ENCODE peak calls at places on chromosomes 16 and 17, in seven cellular contexts. S is fibroblast of lung, U is MM.1S, T is H9, P is neural progenitor cell, O is IMR-90, Z is neuronal stem cell. V is an unnamed sample.

GRCh38 chr16:621526-622105 is 9.2 kb upstream of the WFIKKN1 start:
- DNase-seq in Z (no peak), O (no peak), S (no peak), T (no peak), P (no peak), U (no peak), V (no peak)

GRCh38 chr17:9959377-9959981 is 54.4 kb upstream of the RCVRN start:
- DNase-seq in T (peak), Z (peak), O (peak), S (peak), U (no peak), P (peak), V (peak)

GRCh38 chr16:87363771-87364476 is 19.7 kb downstream of the FBXO31 start:
- DNase-seq in P (no peak), T (no peak), S (peak), Z (no peak), U (no peak), O (peak), V (no peak)

GRCh38 chr17:44987194-44987882 is 19.2 kb upstream of the C1QL1 start:
- DNase-seq in S (no peak), T (peak), P (peak), O (no peak), U (no peak), Z (no peak), V (no peak)

GRCh38 chr17:28474035-28474640 is 694 bp downstream of the SLC13A2 start:
- DNase-seq in S (no peak), U (no peak), Z (no peak), T (peak), P (no peak), O (no peak), V (no peak)

GRCh38 chr16:87648236-87648635 is 45.9 kb downstream of the JPH3 start:
- DNase-seq in S (no peak), Z (no peak), T (no peak), O (no peak), P (no peak), U (no peak), V (no peak)

GRCh38 chr17:39716073-39716818 is 14.1 kb downstream of the MIEN1 start:
- DNase-seq in T (no peak), P (no peak), Z (no peak), O (no peak), U (no peak), S (no peak), V (peak)

GRCh38 chr17:71467719-71468118 is 653.1 kb upstream of the SOX9 start:
- DNase-seq in Z (no peak), S (no peak), O (no peak), P (no peak), U (no peak), T (no peak), V (no peak)

GRCh38 chr16:84832488-84833141 is 12.8 kb downstream of the CRISPLD2 start:
- DNase-seq in P (no peak), U (no peak), S (peak), T (no peak), Z (no peak), O (peak), V (peak)

GRCh38 chr16:85552980-85553435 is 60.1 kb upstream of the GSE1 start:
- DNase-seq in Z (no peak), P (peak), S (no peak), T (no peak), U (no peak), O (no peak), V (no peak)

GRCh38 chr17:19876524-19877161 is 8.9 kb upstream of the ULK2 start:
- DNase-seq in P (no peak), T (no peak), Z (no peak), O (no peak), U (no peak), S (no peak), V (peak)

GRCh38 chr17:27533874-27534815 is 77.9 kb downstream of the KSR1 start:
- DNase-seq in P (peak), S (peak), Z (no peak), O (peak), U (no peak), T (peak), V (no peak)

GRCh38 chr17:15233022-15233805 is 31.9 kb downstream of the PMP22 start:
- DNase-seq in U (no peak), T (peak), O (peak), Z (no peak), S (peak), P (peak), V (no peak)

GRCh38 chr16:58882292-58882691 is 148.2 kb upstream of the GOT2 start:
- DNase-seq in O (no peak), S (no peak), T (no peak), Z (no peak), P (no peak), U (no peak), V (no peak)

GRCh38 chr16:22325598-22326368 is 28.6 kb downstream of the POLR3E start:
- DNase-seq in S (no peak), P (no peak), U (no peak), T (no peak), Z (no peak), O (no peak), V (no peak)

GRCh38 chr16:87033541-87034300 is 283.5 kb downstream of the C16orf95 start:
- DNase-seq in P (no peak), U (no peak), O (peak), Z (no peak), S (no peak), T (no peak), V (no peak)

GRCh38 chr16:4113358-4114256 is 2.6 kb downstream of the ADCY9 start:
- DNase-seq in T (no peak), P (no peak), S (no peak), O (no peak), Z (no peak), U (no peak), V (no peak)

GRCh38 chr17:14098246-14098645 is 28.9 kb downstream of the COX10 start:
- DNase-seq in O (no peak), Z (no peak), T (no peak), P (no peak), U (no peak), S (no peak), V (no peak)

GRCh38 chr16:68233835-68234187 is 2.1 kb downstream of the ESRP2 start:
- DNase-seq in P (no peak), T (no peak), S (no peak), Z (no peak), O (no peak), U (no peak), V (no peak)

GRCh38 chr16:46845952-46846351 is 15.0 kb upstream of the C16orf87 start:
- DNase-seq in U (no peak), P (no peak), T (no peak), S (no peak), Z (no peak), O (no peak), V (no peak)

GRCh38 chr16:49867234-49867633 is 11.3 kb upstream of the ZNF423 start:
- DNase-seq in P (no peak), T (no peak), O (no peak), Z (no peak), S (no peak), U (no peak), V (no peak)

GRCh38 chr16:74307383-74307782 is 10.8 kb downstream of the PSMD7 start:
- DNase-seq in T (no peak), S (no peak), O (no peak), P (no peak), U (no peak), Z (no peak), V (no peak)

GRCh38 chr16:57800213-57801097 is 1.8 kb downstream of the KIFC3 start:
- DNase-seq in P (no peak), O (no peak), Z (no peak), S (no peak), T (no peak), U (no peak), V (no peak)

GRCh38 chr17:27379863-27380533 is 76.2 kb upstream of the KSR1 start:
- DNase-seq in Z (peak), P (peak), O (peak), S (peak), U (no peak), T (no peak), V (peak)

GRCh38 chr16:3654249-3654991 is at the start of gene DNASE1:
- DNase-seq in Z (peak), T (peak), P (peak), S (peak), U (peak), O (peak), V (peak)

GRCh38 chr17:81090361-81091133 is 55.6 kb downstream of the BAIAP2 start:
- DNase-seq in O (no peak), P (peak), Z (no peak), U (no peak), T (peak), S (peak), V (peak)

GRCh38 chr17:81092518-81093095 is 57.7 kb downstream of the BAIAP2 start:
- DNase-seq in Z (no peak), T (no peak), P (no peak), S (no peak), U (no peak), O (no peak), V (no peak)

GRCh38 chr17:81093576-81094223 is 58.7 kb downstream of the BAIAP2 start:
- DNase-seq in Z (no peak), P (peak), S (no peak), T (no peak), O (no peak), U (no peak), V (no peak)

GRCh38 chr17:81091774-81092517 is 57.0 kb downstream of the BAIAP2 start:
- DNase-seq in S (no peak), P (no peak), U (no peak), Z (no peak), O (no peak), T (no peak), V (no peak)

DNA sequence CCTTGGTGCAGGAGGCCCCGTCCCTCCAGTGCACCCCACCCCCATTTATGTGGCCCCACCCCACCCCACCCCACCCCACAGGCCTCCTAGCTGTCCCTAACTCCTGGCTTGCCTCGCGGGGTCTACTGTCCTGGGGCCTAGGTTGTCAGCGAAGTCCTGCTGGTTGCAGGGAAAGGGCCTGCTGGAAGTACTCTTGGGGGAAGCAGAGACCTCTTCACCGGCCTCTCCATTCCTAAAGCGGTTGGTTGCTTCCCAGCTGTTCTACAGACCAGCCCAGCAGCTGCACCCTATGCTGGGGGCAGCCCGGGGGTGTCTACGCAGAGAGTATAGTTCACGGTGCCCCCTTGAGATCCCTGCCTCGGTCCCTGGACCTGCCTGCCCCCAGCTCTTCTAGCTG is 56.2 kb downstream of the BAIAP2 start:
- DNase-seq in T (no peak), S (no peak), U (no peak), P (no peak), Z (no peak), O (no peak), V (no peak)
- H3K9ac ChIP-seq in T (no peak), S (no peak), U (no peak), P (no peak), Z (no peak), O (no peak), V (no peak)

DNA sequence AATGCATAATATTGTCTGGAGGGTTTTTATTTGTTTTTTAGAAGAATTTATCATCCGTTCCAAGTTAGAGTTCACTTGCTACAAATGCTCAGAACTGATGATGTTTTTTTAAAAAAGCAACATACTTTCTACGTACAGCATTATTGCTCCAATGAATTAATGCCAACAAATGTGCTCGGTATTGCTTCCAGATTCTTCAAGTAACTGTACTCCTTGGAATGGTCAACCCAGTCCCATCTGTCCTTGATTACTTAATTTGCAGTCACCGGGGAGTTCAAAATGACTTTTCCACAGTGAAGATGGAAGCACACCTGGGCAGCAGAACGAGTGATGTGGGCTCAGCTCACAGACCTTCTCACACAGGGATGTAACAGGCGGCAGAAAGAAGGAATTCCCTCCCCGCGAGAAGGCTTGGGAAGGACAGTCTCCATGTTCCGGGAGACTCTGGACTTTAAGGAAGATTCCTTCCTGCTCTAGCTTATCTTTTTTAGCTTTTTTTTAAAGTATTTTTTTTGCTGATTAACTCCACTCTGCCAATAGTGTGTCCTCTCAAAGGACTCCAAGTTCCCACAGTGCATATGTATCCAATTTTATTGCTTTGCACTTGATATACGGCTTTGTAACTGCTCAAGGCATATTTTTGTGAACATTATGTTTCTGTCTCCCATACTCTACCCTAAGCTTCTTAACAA is 68.9 kb downstream of the NXN start:
- DNase-seq in O (no peak), Z (no peak), S (no peak), T (no peak), U (no peak), P (no peak), V (no peak)
- H3K9ac ChIP-seq in O (no peak), Z (no peak), S (no peak), T (no peak), U (no peak), P (no peak), V (no peak)

GRCh38 chr17:48995871-48996695 is 1.1 kb upstream of the IGF2BP1 start:
- DNase-seq in U (no peak), P (peak), O (no peak), Z (peak), S (no peak), T (peak), V (no peak)

GRCh38 chr17:48998557-48999440 is 1.6 kb downstream of the IGF2BP1 start:
- DNase-seq in O (peak), Z (no peak), T (peak), S (peak), U (no peak), P (peak), V (no peak)

GRCh38 chr17:48996696-48997102 is 486 bp upstream of the IGF2BP1 start:
- DNase-seq in U (no peak), O (no peak), T (no peak), S (no peak), Z (no peak), P (no peak), V (no peak)

GRCh38 chr17:48997103-48997826 is at the start of gene IGF2BP1:
- DNase-seq in S (peak), Z (peak), T (peak), U (no peak), P (peak), O (peak), V (no peak)

DNA sequence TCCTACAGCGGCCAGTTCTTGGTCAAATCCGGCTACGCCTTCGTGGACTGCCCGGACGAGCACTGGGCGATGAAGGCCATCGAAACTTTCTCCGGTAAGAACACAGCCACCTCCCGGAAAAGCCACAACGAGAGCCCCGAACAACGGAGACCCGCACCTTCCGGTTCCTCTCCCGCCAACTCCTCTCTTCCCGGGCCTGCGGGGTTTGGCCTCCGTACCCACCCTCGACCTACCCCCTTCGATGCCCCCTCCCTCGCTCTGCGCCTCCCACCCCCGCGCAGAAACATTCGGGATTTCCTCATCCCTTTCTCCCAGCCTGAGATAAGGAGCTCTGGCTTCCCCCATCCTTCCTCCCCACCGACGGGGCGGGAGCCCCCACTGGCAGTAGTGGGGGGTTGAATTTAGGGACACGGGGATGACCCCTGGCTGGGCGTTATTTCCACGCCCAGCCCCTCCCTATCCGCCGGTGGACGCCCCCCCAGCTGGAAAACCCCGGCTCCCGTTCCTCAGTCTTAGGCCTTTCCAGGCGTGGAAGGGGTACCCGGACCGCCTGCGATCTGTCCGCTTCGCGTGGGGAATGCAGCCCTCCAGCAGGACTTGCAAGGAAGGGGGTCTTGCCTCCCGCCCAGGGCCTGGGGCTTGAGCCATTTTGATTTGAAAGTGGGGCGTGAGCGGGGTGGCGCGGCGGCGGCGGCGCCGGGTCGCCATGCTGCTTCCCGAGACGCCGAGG is 807 bp downstream of the IGF2BP1 start:
- DNase-seq in Z (no peak), U (no peak), P (peak), T (peak), O (no peak), S (no peak), V (no peak)
- H3K9ac ChIP-seq in Z (peak), U (no peak), P (peak), T (peak), O (peak), S (peak), V (no peak)

GRCh38 chr16:51924744-51925143 is 622.2 kb downstream of the TOX3 start:
- DNase-seq in Z (no peak), P (no peak), O (no peak), S (no peak), U (no peak), T (no peak), V (no peak)

GRCh38 chr16:51922476-51922875 is 624.5 kb downstream of the TOX3 start:
- DNase-seq in O (no peak), T (no peak), Z (no peak), U (no peak), S (no peak), P (no peak), V (no peak)

GRCh38 chr16:51916814-51917213 is 630.1 kb downstream of the TOX3 start:
- DNase-seq in S (no peak), P (no peak), T (no peak), O (no peak), U (no peak), Z (no peak), V (no peak)

GRCh38 chr16:51919736-51920135 is 627.2 kb downstream of the TOX3 start:
- DNase-seq in S (no peak), Z (no peak), U (no peak), T (no peak), P (no peak), O (peak), V (no peak)
- H3K9ac ChIP-seq in S (no peak), Z (no peak), U (no peak), T (no peak), P (no peak), O (no peak), V (no peak)

DNA sequence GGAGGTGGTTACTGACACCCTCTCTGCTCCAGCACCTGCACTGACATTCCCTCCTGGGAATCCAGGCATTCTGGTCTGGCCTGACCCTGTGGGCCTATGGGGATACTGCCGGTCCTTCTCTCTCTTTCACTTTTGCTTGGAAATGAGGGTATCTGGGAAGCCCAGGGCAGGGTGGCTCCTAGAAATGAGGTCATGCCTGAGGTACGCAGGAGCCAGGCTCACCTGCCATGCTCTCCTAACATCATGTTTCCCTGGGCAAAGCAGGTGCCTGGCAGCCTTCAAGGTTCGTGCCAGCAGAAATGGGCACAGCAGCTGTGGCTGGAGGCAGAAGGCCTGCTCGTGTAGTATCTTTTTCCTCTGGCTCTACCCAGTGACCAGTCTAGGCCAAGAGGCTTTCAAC is 3.3 kb downstream of the ITGA3 start:
- DNase-seq in Z (no peak), S (no peak), O (no peak), T (no peak), P (no peak), U (no peak), V (no peak)
- H3K9ac ChIP-seq in Z (no peak), S (no peak), O (peak), T (no peak), P (no peak), U (no peak), V (peak)

V was measured in colonic mucosa.